ENCODE peak calls at places on chromosome 22, in eight cellular contexts. L is NCI-H2029 treated with DMSO at 0.1 percent for 48 hours, P is ELF-1, K is EL, E is RWPE1, S is non-pigmented ciliary epithelial cell, J is NCI-H1105 treated with DMSO at 0.1 percent for 48 hours, H is heart right ventricle. U is an unnamed sample.

GRCh38 chr22:23376256-23376655 is 195.9 kb downstream of the BCR start:
- DNase-seq in S (no peak), L (no peak), E (no peak), P (peak), J (no peak), K (peak), H (no peak), U (no peak)

GRCh38 chr22:47245286-47245685 is 482.8 kb downstream of the TBC1D22A start:
- DNase-seq in K (no peak), L (no peak), H (no peak), P (no peak), S (no peak), E (no peak), J (no peak), U (no peak)

GRCh38 chr22:40203568-40203967 is 25.8 kb downstream of the TNRC6B start:
- DNase-seq in J (peak), L (peak), P (no peak), K (peak), E (no peak), H (no peak), S (no peak), U (no peak)

GRCh38 chr22:49111085-49111484 is 716.6 kb downstream of the BRD1 start:
- DNase-seq in E (no peak), S (no peak), K (no peak), L (no peak), J (no peak), P (no peak), H (no peak), U (no peak)

GRCh38 chr22:49305215-49305965 is 522.3 kb downstream of the BRD1 start:
- DNase-seq in L (no peak), J (peak), S (no peak), K (no peak), P (peak), H (peak), E (no peak), U (no peak)

GRCh38 chr22:17867160-17867785 is 93.0 kb upstream of the BID start:
- DNase-seq in K (no peak), H (peak), L (peak), P (no peak), J (no peak), E (no peak), S (no peak), U (no peak)

GRCh38 chr22:47967841-47968240 is 1205.4 kb downstream of the TBC1D22A start:
- DNase-seq in L (no peak), E (no peak), K (no peak), H (no peak), P (no peak), S (no peak), J (no peak), U (no peak)

GRCh38 chr22:42673898-42674390 is 24.8 kb upstream of the CYB5R3 start:
- DNase-seq in J (no peak), S (no peak), K (no peak), P (no peak), E (no peak), L (peak), H (no peak), U (no peak)